ENCODE peak calls at places on chromosomes 11 and 22, in eight cellular contexts. X is left ventricle myocardium inferior; P is fibroblast of mammary gland; W is CD4-positive, alpha-beta T cell; C is Peyer's patch; J is GM20000; V is AG10803; L is brain microvascular endothelial cell. H is an unnamed sample.

GRCh38 chr11:41058138-41058537 is 401.3 kb downstream of the LRRC4C start:
- DNase-seq in X (no peak), P (no peak), W (no peak), C (no peak), J (no peak), V (no peak), L (no peak), H (no peak)

GRCh38 chr22:31504282-31504681 is 7.9 kb downstream of the SFI1 start:
- DNase-seq in X (no peak), P (peak), W (no peak), C (no peak), J (no peak), V (peak), L (no peak), H (peak)

GRCh38 chr11:31780078-31780971 is 30.8 kb downstream of the PAX6 start:
- DNase-seq in X (no peak), P (no peak), W (no peak), C (no peak), J (no peak), V (no peak), L (no peak), H (no peak)

GRCh38 chr22:21098099-21098671 is 52.4 kb downstream of the LRRC74B start:
- DNase-seq in X (no peak), P (peak), W (no peak), C (no peak), J (no peak), V (no peak), L (no peak), H (no peak)

GRCh38 chr11:70668204-70669202 is 270.2 kb downstream of the CTTN start:
- DNase-seq in X (no peak), P (peak), W (no peak), C (no peak), J (no peak), V (no peak), L (no peak), H (no peak)

GRCh38 chr11:4118107-4118506 is 23.5 kb downstream of the RRM1 start:
- DNase-seq in X (no peak), P (peak), W (no peak), C (no peak), J (no peak), V (peak), L (peak), H (peak)

GRCh38 chr22:49705631-49706352 is 121.9 kb downstream of the BRD1 start:
- DNase-seq in X (no peak), P (no peak), W (no peak), C (peak), J (no peak), V (no peak), L (no peak), H (no peak)

GRCh38 chr22:34966980-34967379 is 99.0 kb upstream of the ISX start:
- DNase-seq in X (no peak), P (no peak), W (no peak), C (no peak), J (no peak), V (peak), L (no peak), H (no peak)

GRCh38 chr22:44828193-44828592 is 75.8 kb downstream of the ARHGAP8 start:
- DNase-seq in X (no peak), P (no peak), W (no peak), C (no peak), J (peak), V (no peak), L (no peak), H (no peak)

GRCh38 chr22:35102663-35103062 is 36.7 kb downstream of the ISX start:
- DNase-seq in X (no peak), P (no peak), W (no peak), C (peak), J (peak), V (peak), L (peak), H (no peak)

GRCh38 chr11:83292709-83293435 is 6.7 kb upstream of the CCDC90B start:
- DNase-seq in X (no peak), P (peak), W (no peak), C (no peak), J (peak), V (peak), L (peak), H (peak)

GRCh38 chr11:128497057-128497957 is 90.1 kb downstream of the ETS1 start:
- DNase-seq in X (no peak), P (peak), W (no peak), C (no peak), J (peak), V (peak), L (peak), H (peak)

GRCh38 chr22:40107756-40108437 is 69.8 kb upstream of the TNRC6B start:
- DNase-seq in X (no peak), P (peak), W (no peak), C (no peak), J (no peak), V (peak), L (no peak), H (peak)

GRCh38 chr22:43320943-43321900 is 21.9 kb downstream of the SCUBE1 start:
- DNase-seq in X (no peak), P (no peak), W (no peak), C (no peak), J (no peak), V (no peak), L (no peak), H (no peak)

GRCh38 chr11:105046898-105047579 is 1.9 kb upstream of the CARD16 start:
- DNase-seq in X (no peak), P (peak), W (no peak), C (peak), J (no peak), V (peak), L (peak), H (peak)

GRCh38 chr11:77081381-77081851 is 14.6 kb downstream of the CAPN5 start:
- DNase-seq in X (no peak), P (no peak), W (peak), C (peak), J (no peak), V (no peak), L (no peak), H (no peak)

GRCh38 chr11:57459112-57460016 is 964 bp upstream of the RTN4RL2 start:
- DNase-seq in X (no peak), P (no peak), W (no peak), C (no peak), J (peak), V (no peak), L (no peak), H (no peak)

GRCh38 chr11:116866774-116867455 is 29.5 kb upstream of the APOA1 start:
- DNase-seq in X (no peak), P (no peak), W (no peak), C (no peak), J (no peak), V (peak), L (no peak), H (peak)

GRCh38 chr11:91585035-91585801 is 639.4 kb upstream of the FAT3 start:
- DNase-seq in X (no peak), P (no peak), W (no peak), C (no peak), J (no peak), V (no peak), L (no peak), H (no peak)

GRCh38 chr11:78651923-78652602 is 77.4 kb upstream of the NARS2 start:
- DNase-seq in X (no peak), P (no peak), W (no peak), C (no peak), J (no peak), V (no peak), L (no peak), H (no peak)

GRCh38 chr11:94926698-94927237 is 46.6 kb downstream of the CWC15 start:
- DNase-seq in X (peak), P (peak), W (no peak), C (peak), J (no peak), V (peak), L (peak), H (peak)

GRCh38 chr11:70741085-70741484 is 342.8 kb downstream of the CTTN start:
- DNase-seq in X (no peak), P (no peak), W (no peak), C (no peak), J (no peak), V (no peak), L (no peak), H (no peak)

GRCh38 chr11:36672815-36673450 is 74.9 kb upstream of the RAG2 start:
- DNase-seq in X (no peak), P (peak), W (no peak), C (no peak), J (peak), V (peak), L (peak), H (peak)

GRCh38 chr11:115324569-115325432 is 179.4 kb downstream of the CADM1 start:
- DNase-seq in X (no peak), P (peak), W (no peak), C (peak), J (peak), V (peak), L (peak), H (peak)

GRCh38 chr11:77654770-77655434 is 17.3 kb upstream of the CLNS1A start:
- DNase-seq in X (no peak), P (no peak), W (no peak), C (no peak), J (no peak), V (no peak), L (no peak), H (peak)

GRCh38 chr22:41951898-41952474 is at the start of gene SMIM45:
- DNase-seq in X (no peak), P (no peak), W (no peak), C (no peak), J (no peak), V (no peak), L (no peak), H (no peak)

GRCh38 chr11:124896071-124896750 is 1.5 kb downstream of the ROBO4 start:
- DNase-seq in X (no peak), P (no peak), W (no peak), C (no peak), J (no peak), V (no peak), L (no peak), H (no peak)

GRCh38 chr11:64360403-64360980 is 1.5 kb downstream of the RPS6KA4 start:
- DNase-seq in X (no peak), P (no peak), W (no peak), C (no peak), J (peak), V (no peak), L (no peak), H (no peak)

GRCh38 chr11:64358907-64359711 is at the start of gene RPS6KA4:
- DNase-seq in X (peak), P (peak), W (peak), C (peak), J (peak), V (peak), L (peak), H (peak)

GRCh38 chr11:64358536-64358906 is 441 bp upstream of the RPS6KA4 start:
- DNase-seq in X (no peak), P (no peak), W (no peak), C (no peak), J (no peak), V (no peak), L (no peak), H (no peak)

GRCh38 chr11:64361659-64362058 is 2.7 kb downstream of the RPS6KA4 start:
- DNase-seq in X (no peak), P (no peak), W (no peak), C (no peak), J (no peak), V (no peak), L (no peak), H (no peak)

GRCh38 chr11:64359712-64360402 is 895 bp downstream of the RPS6KA4 start:
- DNase-seq in X (no peak), P (no peak), W (peak), C (no peak), J (peak), V (no peak), L (no peak), H (no peak)
- TF ChIP-seq CTCF in X (no peak), P (no peak), W (no peak), C (no peak), J (no peak), V (no peak), L (no peak), H (no peak)

DNA sequence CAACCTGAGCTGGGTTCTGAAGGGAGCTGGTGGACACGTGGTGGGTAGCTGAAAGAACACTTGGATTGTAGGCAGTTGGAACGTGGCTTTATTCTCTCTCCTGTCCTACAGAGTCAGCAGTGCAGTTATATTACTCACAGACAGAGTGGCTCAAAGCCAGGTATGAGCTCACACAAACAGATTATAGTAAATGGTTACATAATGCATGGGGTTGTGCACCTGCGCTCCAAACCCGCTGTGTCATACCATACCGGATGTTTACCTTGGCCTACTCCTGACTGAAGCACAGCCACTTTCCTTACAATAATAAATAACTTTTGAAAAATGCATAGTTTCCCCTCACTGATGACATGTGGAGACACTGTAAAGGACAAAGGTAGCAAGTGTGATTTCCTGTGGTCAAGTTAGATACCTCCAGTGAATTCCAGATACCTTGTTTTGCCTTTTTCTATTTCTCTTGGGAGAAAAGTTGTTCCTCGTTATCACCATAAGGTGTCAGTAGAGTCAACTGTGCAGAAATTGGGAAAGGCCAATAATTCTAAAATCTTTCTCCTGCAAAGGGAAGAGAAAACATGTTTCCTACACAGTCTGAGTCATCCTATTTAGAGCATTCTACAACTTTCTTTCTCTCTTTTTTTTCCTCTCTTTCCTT is 13.5 kb downstream of the MS4A6A start:
- DNase-seq in X (no peak), P (peak), W (no peak), C (peak), J (no peak), V (no peak), L (peak), H (no peak)
- TF ChIP-seq CTCF in X (peak), P (peak), W (no peak), C (no peak), J (no peak), V (peak), L (peak), H (peak)

DNA sequence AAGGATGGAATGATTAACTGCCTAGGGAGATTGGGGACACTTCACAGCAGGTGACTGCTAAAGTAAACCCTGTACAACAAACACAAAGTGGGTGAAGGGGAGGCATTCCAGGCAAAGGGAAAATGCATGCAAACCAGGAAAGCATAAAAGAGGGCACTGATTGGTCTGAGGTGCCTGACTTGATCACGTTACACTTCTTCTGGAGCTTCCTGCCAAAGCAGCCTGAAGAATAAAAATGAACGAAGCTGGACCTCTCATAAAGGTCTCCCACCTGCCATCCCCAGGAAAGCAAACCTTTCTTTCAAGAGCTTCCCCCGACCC is 46.7 kb upstream of the SCUBE2 start:
- DNase-seq in X (no peak), P (no peak), W (no peak), C (no peak), J (no peak), V (no peak), L (no peak), H (no peak)
- TF ChIP-seq CTCF in X (no peak), P (no peak), W (no peak), C (no peak), J (no peak), V (no peak), L (no peak), H (no peak)

DNA sequence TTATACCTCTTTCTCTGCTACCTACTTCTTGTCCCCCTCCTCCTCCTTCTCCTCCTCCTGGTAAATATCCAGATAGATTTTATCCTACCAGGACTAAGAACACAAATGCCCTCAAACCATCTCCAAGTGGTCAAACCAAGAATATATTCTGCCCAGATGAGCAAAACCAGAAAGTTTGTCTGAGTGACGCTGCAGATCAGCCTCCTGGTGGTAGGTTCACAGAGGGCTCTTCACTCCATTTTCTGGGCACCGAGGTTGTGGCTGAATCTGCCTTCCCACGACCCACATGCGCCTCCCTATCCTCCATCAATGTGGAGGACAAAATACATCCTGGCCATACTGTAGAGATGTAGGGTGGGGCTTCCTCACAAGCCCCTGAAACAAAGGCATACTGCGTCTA is 543.6 kb downstream of the MN1 start:
- DNase-seq in X (no peak), P (no peak), W (no peak), C (no peak), J (no peak), V (no peak), L (no peak), H (no peak)
- TF ChIP-seq CTCF in X (no peak), P (no peak), W (no peak), C (no peak), J (no peak), V (peak), L (peak), H (no peak)

GRCh38 chr11:67439321-67440228 is 2.1 kb upstream of the PTPRCAP start:
- DNase-seq in X (no peak), P (no peak), W (peak), C (peak), J (no peak), V (peak), L (no peak), H (peak)
- TF ChIP-seq CTCF in X (no peak), P (no peak), W (no peak), C (no peak), J (peak), V (peak), L (peak), H (peak)

GRCh38 chr11:33532257-33532656 is 168.4 kb downstream of the C11orf91 start:
- DNase-seq in X (no peak), P (no peak), W (no peak), C (no peak), J (no peak), V (no peak), L (no peak), H (no peak)
- TF ChIP-seq CTCF in X (no peak), P (no peak), W (no peak), C (no peak), J (no peak), V (no peak), L (no peak), H (no peak)

H was measured in foreskin fibroblast.